ENCODE peak calls at places on chromosomes 6 and 20, in nine cellular contexts. G, D, S, F, Z, B, X, P and I are unnamed samples. For H3K4me1, the result is how much of the 10 kb centered on the place peaks cover.

GRCh38 chr6:116564921-116565872 is 6.1 kb upstream of the RWDD1 start:
- DNase-seq in D (no peak), G (no peak), S (peak), Z (peak), F (peak), X (peak), P (no peak), B (peak), I (peak)

GRCh38 chr20:53074811-53075314 is 102.7 kb downstream of the TSHZ2 start:
- DNase-seq in S (peak), B (no peak), D (no peak), Z (no peak), G (no peak), X (no peak), F (no peak), P (no peak), I (no peak)

GRCh38 chr6:79152269-79152737 is 74.2 kb upstream of the PHIP start:
- DNase-seq in D (no peak), P (no peak), S (no peak), G (no peak), Z (no peak), B (no peak), X (no peak), F (no peak), I (no peak)

GRCh38 chr20:12023169-12023795 is 105.6 kb downstream of the BTBD3 start:
- DNase-seq in X (no peak), S (no peak), G (no peak), B (no peak), D (no peak), P (no peak), F (no peak), Z (no peak), I (no peak)

GRCh38 chr6:87066449-87067288 is 28.2 kb downstream of the CGA start:
- DNase-seq in D (peak), F (peak), G (no peak), S (peak), Z (peak), X (no peak), P (no peak), B (no peak), I (no peak)

GRCh38 chr6:121770943-121771342 is 335.5 kb downstream of the GJA1 start:
- DNase-seq in F (no peak), Z (no peak), G (no peak), D (no peak), B (no peak), X (no peak), S (no peak), P (no peak), I (no peak)

GRCh38 chr6:41693281-41693838 is 42.0 kb downstream of the TFEB start:
- DNase-seq in X (no peak), G (no peak), D (no peak), F (no peak), S (no peak), P (no peak), B (no peak), Z (no peak), I (no peak)

GRCh38 chr6:42572523-42572922 is 8.7 kb downstream of the UBR2 start:
- DNase-seq in Z (no peak), S (no peak), X (no peak), B (no peak), F (no peak), G (no peak), D (no peak), P (no peak), I (no peak)

GRCh38 chr6:37705239-37706051 is 7.8 kb upstream of the MDGA1 start:
- DNase-seq in S (peak), B (peak), P (peak), F (peak), X (peak), D (peak), Z (peak), G (peak), I (peak)

GRCh38 chr6:39452746-39453145 is 130.2 kb upstream of the KCNK16 start:
- DNase-seq in X (no peak), D (no peak), B (no peak), G (no peak), Z (no peak), F (no peak), S (no peak), P (no peak), I (no peak)

GRCh38 chr6:111533087-111533784 is 50.2 kb upstream of the REV3L start:
- DNase-seq in S (no peak), F (no peak), D (no peak), G (no peak), B (peak), Z (no peak), X (no peak), P (no peak), I (no peak)

GRCh38 chr6:96301781-96302180 is 219.8 kb upstream of the UFL1 start:
- DNase-seq in G (no peak), B (no peak), F (no peak), S (peak), P (no peak), Z (no peak), D (no peak), X (no peak), I (no peak)

GRCh38 chr20:20369353-20370086 is 1.6 kb downstream of the INSM1 start:
- DNase-seq in P (no peak), X (no peak), S (no peak), B (no peak), G (no peak), F (no peak), D (no peak), Z (no peak), I (no peak)

GRCh38 chr6:8652710-8653109 is 217.4 kb upstream of the SLC35B3 start:
- DNase-seq in X (no peak), Z (no peak), G (no peak), P (no peak), S (no peak), B (no peak), F (no peak), D (no peak), I (no peak)

GRCh38 chr20:48975955-48976354 is 54.4 kb downstream of the ARFGEF2 start:
- DNase-seq in G (no peak), F (no peak), B (no peak), S (no peak), P (no peak), Z (no peak), X (no peak), D (no peak), I (no peak)

GRCh38 chr20:48196486-48196885 is 411.2 kb upstream of the SULF2 start:
- DNase-seq in B (no peak), F (no peak), P (no peak), G (no peak), S (no peak), Z (no peak), D (no peak), X (no peak), I (no peak)

GRCh38 chr6:85459224-85459901 is 9.5 kb downstream of the NT5E start:
- DNase-seq in Z (no peak), X (no peak), G (no peak), D (no peak), S (peak), F (no peak), B (no peak), P (no peak), I (no peak)

GRCh38 chr6:107879912-107880311 is 55.8 kb upstream of the SCML4 start:
- DNase-seq in G (no peak), Z (no peak), F (no peak), D (no peak), B (no peak), X (no peak), S (no peak), P (no peak), I (no peak)

GRCh38 chr6:90098637-90099036 is 198.0 kb downstream of the BACH2 start:
- DNase-seq in X (no peak), D (no peak), P (peak), Z (peak), G (no peak), S (peak), B (no peak), F (no peak), I (no peak)

GRCh38 chr6:90103056-90103793 is 193.4 kb downstream of the BACH2 start:
- DNase-seq in S (peak), P (no peak), D (no peak), X (no peak), G (no peak), F (no peak), Z (no peak), B (no peak), I (no peak)

GRCh38 chr6:90100059-90100665 is 196.5 kb downstream of the BACH2 start:
- DNase-seq in S (peak), Z (no peak), G (no peak), F (no peak), X (no peak), D (no peak), B (no peak), P (no peak), I (no peak)

GRCh38 chr6:90098025-90098474 is 198.6 kb downstream of the BACH2 start:
- DNase-seq in X (peak), P (peak), Z (peak), D (no peak), G (peak), B (peak), S (peak), F (peak), I (peak)

GRCh38 chr6:90101403-90101802 is 195.2 kb downstream of the BACH2 start:
- DNase-seq in G (no peak), D (no peak), B (no peak), S (no peak), Z (no peak), F (no peak), P (no peak), X (no peak), I (no peak)
- H3K4me1 ChIP-seq in G (under half), D (under half), B (under half), S (under half), Z (under half), F (under half), P (under half), X (under half), I (under half)

DNA sequence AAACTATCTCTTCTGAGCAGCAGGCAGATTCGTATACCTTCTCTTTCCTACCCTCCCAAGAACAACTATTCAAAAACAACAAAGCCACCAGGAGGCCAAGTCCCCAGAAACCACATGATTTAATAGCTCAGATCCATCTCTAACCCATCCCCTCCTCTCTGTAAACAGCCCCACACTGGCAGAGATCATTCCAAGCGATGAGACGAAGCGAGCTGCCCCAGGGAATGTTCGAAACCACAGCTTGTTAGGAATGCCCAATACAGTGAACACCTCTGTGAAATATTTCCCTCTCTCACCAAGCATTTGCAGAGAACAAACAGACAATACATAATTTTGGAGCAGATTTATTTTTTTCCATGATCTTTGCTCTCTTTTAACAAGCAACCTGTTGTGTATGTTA is 231.8 kb downstream of the SOD2 start:
- DNase-seq in G (no peak), X (no peak), Z (no peak), F (no peak), D (no peak), B (no peak), S (no peak), P (no peak), I (no peak)
- H3K4me3 ChIP-seq in G (no peak), X (no peak), Z (no peak), F (no peak), D (no peak), B (no peak), S (no peak), P (no peak), I (no peak)

DNA sequence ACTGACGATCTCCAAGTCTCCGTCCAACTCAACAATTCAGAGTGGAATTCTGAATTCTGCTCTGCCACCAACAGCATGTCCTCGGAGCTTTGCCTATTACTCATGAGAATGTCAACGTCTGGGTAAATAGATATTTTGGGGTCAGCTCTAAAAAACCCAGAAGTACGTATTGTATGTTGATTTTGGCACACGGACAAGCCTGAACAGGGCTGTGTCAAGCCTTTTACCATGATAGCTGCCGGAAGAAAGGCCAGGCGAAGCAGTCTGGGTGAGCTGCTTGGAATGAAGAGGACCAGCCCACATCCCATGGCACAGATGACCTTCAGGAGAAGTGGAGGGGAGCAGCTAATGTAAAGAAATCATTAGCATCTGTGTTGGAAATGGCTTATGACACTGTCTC is 88.0 kb upstream of the JAG1 start:
- DNase-seq in D (no peak), B (no peak), P (no peak), F (no peak), X (no peak), S (peak), G (no peak), Z (no peak), I (no peak)
- H3K27ac ChIP-seq in D (no peak), B (no peak), P (no peak), F (no peak), X (no peak), S (peak), G (no peak), Z (no peak), I (peak)

DNA sequence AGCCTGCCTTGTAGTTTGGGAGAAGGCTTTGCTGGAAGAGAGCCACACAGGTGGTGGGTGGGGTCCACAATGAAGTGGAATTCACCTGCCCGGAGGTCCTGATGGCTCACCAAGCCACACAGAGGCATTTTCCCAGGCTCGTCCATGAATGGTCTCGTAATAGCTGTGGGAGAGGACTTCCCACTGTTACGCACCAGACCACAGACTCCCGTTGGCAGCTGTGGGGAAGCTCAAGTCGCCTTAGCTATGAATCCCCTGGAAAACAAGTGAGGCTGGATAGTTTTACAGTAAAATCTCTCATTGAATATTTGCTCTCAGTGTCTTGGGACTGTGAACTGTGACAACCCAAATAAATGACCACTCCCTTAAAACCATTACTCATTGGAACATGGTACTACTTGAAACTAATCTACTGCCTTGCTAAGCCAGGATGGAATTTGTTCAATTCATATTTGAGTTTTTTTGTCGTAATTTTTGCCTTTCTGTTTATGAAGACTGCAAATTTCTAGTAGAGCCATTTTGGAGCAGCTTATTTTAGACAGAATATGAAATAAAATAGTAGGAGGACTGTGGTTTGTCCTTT is 79.4 kb downstream of the JAG1 start:
- DNase-seq in Z (no peak), B (no peak), D (no peak), S (no peak), P (no peak), F (no peak), G (no peak), X (no peak), I (no peak)
- H3K4me1 ChIP-seq in Z (under half), B (under half), D (under half), S (under half), P (under half), F (under half), G (under half), X (under half), I (under half)

DNA sequence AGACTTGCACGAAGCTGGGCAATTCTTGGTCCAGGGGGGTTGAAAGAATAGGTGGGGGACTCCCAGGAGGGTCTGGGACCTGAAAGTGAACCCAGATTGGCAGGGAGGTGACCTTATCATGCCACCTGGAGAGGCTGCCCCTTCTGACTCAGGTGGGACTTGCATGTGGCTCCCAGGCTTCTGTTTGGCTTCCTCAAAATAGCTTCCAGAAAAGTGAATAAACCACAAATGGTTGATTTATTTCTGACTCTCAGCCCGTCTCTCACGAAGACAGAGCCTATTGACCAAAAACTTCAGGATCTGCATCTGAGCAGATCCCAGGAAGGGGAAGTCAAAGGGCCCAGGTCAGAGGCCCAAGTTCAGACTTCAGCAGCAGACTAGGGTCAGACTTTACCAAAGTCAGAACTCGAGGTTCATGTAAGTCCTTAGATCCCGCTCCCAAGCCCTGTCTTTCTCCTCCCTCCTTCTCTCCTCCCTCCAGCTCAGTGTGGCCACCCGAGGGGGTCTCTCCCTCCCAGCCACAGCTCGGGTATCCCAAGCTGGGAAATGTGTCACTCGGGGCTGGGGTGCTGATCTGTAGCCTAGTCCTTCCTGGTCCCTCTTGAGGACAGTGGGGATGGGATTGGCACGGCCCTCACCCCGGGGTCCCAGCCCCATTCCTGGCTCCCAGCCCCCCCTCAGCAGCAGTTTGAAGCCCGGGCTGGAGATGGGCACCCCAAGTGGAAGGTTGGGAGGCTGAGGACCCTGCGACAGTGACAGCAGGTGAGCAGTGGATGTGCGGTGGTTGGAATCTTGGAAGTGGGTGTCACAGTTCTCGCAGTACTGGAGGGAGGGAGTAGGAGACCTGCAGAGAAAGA is 1.5 kb upstream of the C6orf47 start:
- DNase-seq in X (no peak), D (no peak), F (no peak), Z (no peak), G (no peak), S (no peak), P (no peak), B (no peak), I (no peak)
- H3K4me3 ChIP-seq in X (no peak), D (no peak), F (no peak), Z (no peak), G (no peak), S (no peak), P (no peak), B (no peak), I (no peak)

DNA sequence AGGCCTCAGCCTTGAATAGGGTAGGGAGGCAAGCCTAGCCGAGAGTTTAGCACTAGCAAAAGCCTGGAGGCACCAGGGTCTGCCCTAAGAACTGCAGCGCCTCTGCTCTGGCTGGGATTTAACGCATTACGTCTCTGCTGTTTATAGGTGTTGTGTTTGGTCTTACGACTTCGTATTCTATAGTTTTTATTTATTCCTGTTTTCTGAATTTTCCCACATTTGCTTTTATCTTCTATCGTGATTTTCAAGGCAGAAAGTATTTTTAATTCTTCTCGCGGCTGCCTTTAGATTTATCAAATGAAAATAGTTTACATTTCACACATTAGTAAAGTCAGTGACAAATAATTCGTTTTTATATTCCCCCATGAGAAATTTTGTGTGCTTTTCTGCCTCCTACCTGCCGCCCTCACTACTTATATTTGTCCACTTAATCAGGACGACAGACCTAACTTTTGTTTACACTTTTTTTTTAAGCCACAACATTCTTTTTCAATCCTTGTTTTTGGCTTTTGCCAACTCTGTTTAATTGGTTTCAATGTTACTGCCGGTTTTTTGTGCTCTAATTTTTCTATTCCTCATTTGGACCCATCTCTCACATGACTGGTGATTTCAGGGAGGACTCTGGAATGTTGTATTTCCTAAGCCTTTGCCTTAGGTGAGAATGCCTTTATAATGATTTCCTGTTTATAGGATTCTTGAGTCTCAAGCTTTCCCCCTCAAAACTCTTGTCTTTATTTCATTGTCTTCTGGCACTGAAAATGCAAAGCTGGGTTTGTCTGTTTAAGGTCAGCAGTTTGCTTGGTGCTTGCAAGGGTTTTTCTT is 1.3 kb upstream of the LZTS3 start:
- DNase-seq in F (no peak), G (no peak), P (no peak), B (no peak), X (no peak), S (no peak), D (peak), Z (no peak), I (no peak)
- H3K27ac ChIP-seq in F (no peak), G (peak), P (peak), B (peak), X (peak), S (no peak), D (peak), Z (no peak), I (no peak)

GRCh38 chr20:25859649-25860530 is 163.2 kb upstream of the ZNF337 start:
- DNase-seq in Z (peak), X (peak), P (peak), G (no peak), D (peak), F (peak), S (no peak), B (peak), I (peak)
- H3K4me1 ChIP-seq in Z (under half), X (half or more), P (under half), G (under half), D (under half), F (under half), S (under half), B (under half), I (under half)

DNA sequence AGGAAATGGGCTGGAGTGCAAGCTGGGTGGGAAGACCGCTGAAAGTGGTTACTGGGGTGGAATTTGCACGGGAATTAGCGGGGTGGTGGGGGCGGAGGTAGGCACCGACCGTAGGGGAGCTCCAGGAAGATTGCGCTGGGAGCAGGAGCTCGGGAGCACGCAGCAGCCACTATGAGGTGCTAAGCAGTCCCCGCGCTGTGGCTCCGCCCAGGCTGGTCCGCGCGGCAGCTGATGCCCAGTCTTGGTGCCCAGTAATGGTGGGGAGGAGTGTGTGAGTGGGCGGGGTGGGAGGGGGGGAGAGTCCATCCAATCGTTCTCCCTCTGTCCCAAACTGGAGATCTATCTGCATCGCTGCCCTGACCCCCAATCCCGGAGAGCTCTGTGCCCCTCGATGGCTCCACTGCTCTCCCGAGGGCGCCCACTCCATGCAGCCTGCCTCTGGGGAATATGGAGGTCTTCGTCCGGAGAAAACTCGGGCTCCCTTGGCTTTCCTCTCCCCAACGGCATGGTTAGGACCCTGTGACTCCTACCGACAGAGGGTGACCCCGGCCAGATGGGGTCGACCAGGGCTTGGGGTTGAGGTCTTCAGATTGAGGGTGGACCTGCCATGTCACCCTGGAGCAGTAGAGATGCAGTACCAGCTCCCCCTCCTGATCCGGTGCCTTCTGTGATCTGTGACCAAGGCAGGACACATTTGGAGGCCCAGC is 5.3 kb downstream of the TP53TG5 start:
- DNase-seq in D (no peak), F (no peak), G (no peak), B (peak), S (no peak), Z (peak), P (no peak), X (no peak), I (peak)
- H3K4me3 ChIP-seq in D (peak), F (peak), G (peak), B (peak), S (peak), Z (no peak), P (peak), X (peak), I (peak)